ENCODE peak calls at places on chromosome 1, in four cellular contexts. One of them, this sample, is unnamed.
A peak's percentile ranks its signal among the peaks of the same experiment; 100 is the strongest.

GRCh38 chr1:84724128-84724860 is 34.0 kb upstream of the SSX2IP start:
- DNase-seq in mammary epithelial cell: no peak
- DNase-seq in K562: peak; percentile 78
- DNase-seq in vagina: no peak
- DNase-seq in this sample: peak; percentile 13

GRCh38 chr1:39305555-39305954 is 101.1 kb downstream of the MACF1 start:
- DNase-seq in K562: no peak
- DNase-seq in mammary epithelial cell: no peak
- DNase-seq in vagina: no peak
- DNase-seq in this sample: no peak

GRCh38 chr1:109484519-109484975 is 842 bp downstream of the ATXN7L2 start:
- DNase-seq in K562: peak; percentile 58
- DNase-seq in vagina: no peak
- DNase-seq in mammary epithelial cell: no peak
- DNase-seq in this sample: no peak

GRCh38 chr1:44576456-44577150 is 97.7 kb downstream of the TMEM53 start:
- DNase-seq in vagina: no peak
- DNase-seq in K562: no peak
- DNase-seq in mammary epithelial cell: no peak
- DNase-seq in this sample: peak; percentile 71

GRCh38 chr1:172449585-172450523 is 6.0 kb upstream of the PIGC start:
- DNase-seq in vagina: no peak
- DNase-seq in mammary epithelial cell: peak; percentile 27
- DNase-seq in K562: peak; percentile 85
- DNase-seq in this sample: peak; percentile 85

GRCh38 chr1:22639286-22639685 is 2.9 kb downstream of the C1QA start:
- DNase-seq in vagina: no peak
- DNase-seq in mammary epithelial cell: no peak
- DNase-seq in K562: peak; percentile 89
- DNase-seq in this sample: no peak

GRCh38 chr1:166197141-166197540 is 30.3 kb upstream of the FAM78B start:
- DNase-seq in vagina: no peak
- DNase-seq in K562: no peak
- DNase-seq in mammary epithelial cell: peak; percentile 18
- DNase-seq in this sample: peak; percentile 60

GRCh38 chr1:32816676-32817158 is 441 bp downstream of the YARS1 start:
- DNase-seq in vagina: peak; percentile 85
- DNase-seq in mammary epithelial cell: peak; percentile 83
- DNase-seq in K562: no peak
- DNase-seq in this sample: peak; percentile 80

GRCh38 chr1:59879556-59879955 is 47.0 kb downstream of the CYP2J2 start:
- DNase-seq in vagina: no peak
- DNase-seq in K562: peak; percentile 28
- DNase-seq in mammary epithelial cell: peak; percentile 57
- DNase-seq in this sample: peak; percentile 71

GRCh38 chr1:72355899-72356298 is 73.6 kb upstream of the NEGR1 start:
- DNase-seq in mammary epithelial cell: no peak
- DNase-seq in K562: no peak
- DNase-seq in vagina: no peak
- DNase-seq in this sample: no peak

GRCh38 chr1:29490204-29490934 is 254.0 kb downstream of the PTPRU start:
- DNase-seq in mammary epithelial cell: no peak
- DNase-seq in vagina: peak; percentile 29
- DNase-seq in K562: no peak
- DNase-seq in this sample: no peak

GRCh38 chr1:215284966-215285365 is 202.4 kb downstream of the KCNK2 start:
- DNase-seq in vagina: no peak
- DNase-seq in mammary epithelial cell: no peak
- DNase-seq in K562: no peak
- DNase-seq in this sample: no peak

GRCh38 chr1:233440952-233441401 is 113.5 kb downstream of the MAP3K21 start:
- DNase-seq in K562: peak; percentile 41
- DNase-seq in vagina: no peak
- DNase-seq in mammary epithelial cell: peak; percentile 58
- DNase-seq in this sample: peak; percentile 90

GRCh38 chr1:38121231-38121680 is 74.7 kb upstream of the POU3F1 start:
- DNase-seq in vagina: no peak
- DNase-seq in K562: no peak
- DNase-seq in mammary epithelial cell: no peak
- DNase-seq in this sample: no peak

GRCh38 chr1:215551806-215552205 is 15.3 kb upstream of the KCTD3 start:
- DNase-seq in vagina: no peak
- DNase-seq in mammary epithelial cell: no peak
- DNase-seq in K562: no peak
- DNase-seq in this sample: no peak

GRCh38 chr1:47859092-47859743 is 138.0 kb downstream of the TRABD2B start:
- DNase-seq in K562: no peak
- DNase-seq in vagina: no peak
- DNase-seq in mammary epithelial cell: peak; percentile 86
- DNase-seq in this sample: no peak

DNA sequence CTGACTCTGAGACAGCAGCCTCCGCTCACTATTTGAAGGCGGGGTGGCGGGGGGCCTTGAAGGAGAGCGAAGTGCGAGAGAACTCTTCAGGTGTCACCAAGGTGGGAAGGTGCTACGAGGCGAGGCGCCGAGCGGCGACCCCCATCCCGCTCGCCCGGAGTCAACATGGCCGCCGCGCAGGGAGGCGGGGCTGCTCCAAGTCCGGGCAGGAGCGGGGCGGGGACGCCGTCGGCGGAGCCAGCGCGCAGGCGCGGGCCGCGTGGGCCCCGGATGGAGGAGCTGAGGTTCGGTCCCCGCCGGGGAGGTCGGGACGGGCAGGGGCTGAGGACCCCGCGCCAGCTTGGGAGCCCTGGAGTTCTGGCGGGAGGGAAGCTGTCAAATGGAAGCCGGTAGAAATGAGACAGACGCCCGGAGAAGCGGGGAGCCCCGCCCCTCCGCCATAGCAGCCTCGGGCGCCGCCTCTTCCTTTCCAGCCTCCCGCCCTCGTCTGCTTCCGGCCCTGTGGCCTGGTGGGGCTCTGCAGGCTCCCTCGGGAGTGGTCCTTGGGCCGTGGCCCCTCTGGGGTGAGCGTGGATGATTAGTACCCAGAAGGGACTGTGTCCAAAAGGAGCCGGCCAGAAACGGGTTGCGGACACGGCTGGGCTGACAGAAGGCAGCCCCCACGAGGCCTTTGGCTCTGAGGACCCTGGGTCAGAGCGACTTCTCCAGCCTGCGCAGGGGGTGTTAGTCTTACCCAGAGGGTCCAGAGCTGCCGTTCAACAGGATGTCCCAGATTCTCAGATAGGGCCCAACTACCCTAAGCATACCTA is at the start of gene PIGV:
- DNase-seq in K562: peak; percentile 97
- DNase-seq in mammary epithelial cell: peak; percentile 78
- DNase-seq in vagina: no peak
- DNase-seq in this sample: peak; percentile 79
- TF ChIP-seq CTCF in K562: no peak
- TF ChIP-seq CTCF in mammary epithelial cell: no peak
- TF ChIP-seq CTCF in vagina: peak; percentile 23
- TF ChIP-seq CTCF in this sample: no peak

GRCh38 chr1:198667186-198667585 is 28.3 kb downstream of the PTPRC start:
- DNase-seq in vagina: no peak
- DNase-seq in K562: no peak
- DNase-seq in mammary epithelial cell: no peak
- DNase-seq in this sample: no peak
- TF ChIP-seq CTCF in vagina: no peak
- TF ChIP-seq CTCF in K562: no peak
- TF ChIP-seq CTCF in mammary epithelial cell: no peak
- TF ChIP-seq CTCF in this sample: no peak

GRCh38 chr1:156627313-156627880 is 8.2 kb downstream of the HAPLN2 start:
- DNase-seq in K562: peak; percentile 54
- DNase-seq in mammary epithelial cell: peak; percentile 57
- DNase-seq in vagina: no peak
- DNase-seq in this sample: peak; percentile 83
- TF ChIP-seq CTCF in K562: peak; percentile 87
- TF ChIP-seq CTCF in mammary epithelial cell: peak; percentile 86
- TF ChIP-seq CTCF in vagina: peak; percentile 32
- TF ChIP-seq CTCF in this sample: peak; percentile 73

GRCh38 chr1:17441265-17441992 is 2.0 kb upstream of the RCC2 start:
- DNase-seq in mammary epithelial cell: peak; percentile 92
- DNase-seq in K562: no peak
- DNase-seq in vagina: no peak
- DNase-seq in this sample: peak; percentile 82
- TF ChIP-seq CTCF in mammary epithelial cell: peak; percentile 14
- TF ChIP-seq CTCF in K562: no peak
- TF ChIP-seq CTCF in vagina: no peak
- TF ChIP-seq CTCF in this sample: no peak

DNA sequence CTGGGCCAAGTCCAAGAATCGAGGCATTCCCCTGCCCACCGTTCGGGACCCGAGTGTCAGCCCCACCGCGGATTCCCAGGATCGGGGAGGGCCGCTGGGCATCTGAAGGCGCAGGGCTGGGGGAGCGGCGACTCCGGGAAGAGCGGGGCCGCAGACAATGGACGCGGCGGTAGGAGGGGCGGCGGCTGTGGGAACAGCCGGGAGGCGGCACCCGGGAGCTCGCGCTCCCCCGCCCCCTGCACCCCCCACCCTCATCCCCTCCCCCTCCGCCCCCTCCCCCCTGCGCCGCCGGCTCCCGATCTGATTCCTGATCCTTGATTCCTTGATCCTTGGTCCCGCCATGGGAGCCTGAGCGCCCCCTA is at the start of gene VANGL2:
- DNase-seq in vagina: peak; percentile 60
- DNase-seq in K562: peak; percentile 95
- DNase-seq in mammary epithelial cell: peak; percentile 38
- DNase-seq in this sample: no peak
- TF ChIP-seq CTCF in vagina: no peak
- TF ChIP-seq CTCF in K562: no peak
- TF ChIP-seq CTCF in mammary epithelial cell: no peak
- TF ChIP-seq CTCF in this sample: no peak

GRCh38 chr1:202854787-202855186 is 34.2 kb downstream of the RABIF start:
- DNase-seq in mammary epithelial cell: no peak
- DNase-seq in K562: no peak
- DNase-seq in vagina: no peak
- DNase-seq in this sample: no peak

GRCh38 chr1:202856034-202856433 is 32.9 kb downstream of the RABIF start:
- DNase-seq in mammary epithelial cell: no peak
- DNase-seq in vagina: no peak
- DNase-seq in K562: no peak
- DNase-seq in this sample: no peak

GRCh38 chr1:202848191-202848542 is 37.4 kb downstream of the PCAT6 start:
- DNase-seq in mammary epithelial cell: peak; percentile 14
- DNase-seq in vagina: no peak
- DNase-seq in K562: no peak
- DNase-seq in this sample: no peak

GRCh38 chr1:202850593-202851362 is 38.2 kb downstream of the RABIF start:
- DNase-seq in vagina: no peak
- DNase-seq in mammary epithelial cell: no peak
- DNase-seq in K562: no peak
- DNase-seq in this sample: no peak

DNA sequence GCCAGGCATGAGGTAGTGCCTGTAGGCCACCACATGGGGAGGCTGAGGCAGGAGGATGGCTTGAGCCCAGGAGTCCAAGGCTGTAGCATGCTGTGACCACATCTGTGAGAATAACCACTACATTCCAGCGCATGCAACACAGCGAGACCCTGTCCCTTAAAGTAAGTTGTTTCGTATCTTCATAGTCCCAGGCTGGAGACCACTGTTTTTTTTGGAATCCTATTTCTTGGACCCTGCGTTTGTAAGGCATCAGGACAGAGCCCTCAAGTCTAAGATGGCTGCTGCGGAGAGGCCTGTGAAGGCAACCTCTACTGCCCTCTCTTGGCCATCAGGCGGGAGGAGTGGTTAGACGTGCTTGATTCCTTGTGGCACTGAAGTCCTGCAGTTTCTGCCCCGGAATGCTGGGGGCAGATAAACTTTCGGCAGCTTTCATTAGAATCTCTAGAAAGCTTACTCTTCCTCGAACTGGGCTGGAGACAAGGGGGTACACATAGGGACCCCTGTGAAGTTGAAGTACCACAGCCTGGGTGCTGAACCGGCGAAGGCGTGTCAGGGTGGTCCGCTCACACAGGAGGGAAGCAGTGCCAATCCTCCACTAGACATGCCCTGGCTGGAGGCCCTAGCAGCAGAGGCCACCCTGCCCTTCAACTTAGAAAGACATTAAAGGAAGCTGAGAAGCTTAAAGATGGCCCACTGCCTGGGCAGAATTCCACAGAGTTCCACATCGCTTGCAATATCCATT is 36.6 kb downstream of the RABIF start:
- DNase-seq in mammary epithelial cell: peak; percentile 36
- DNase-seq in vagina: no peak
- DNase-seq in K562: peak; percentile 82
- DNase-seq in this sample: peak; percentile 88
- TF ChIP-seq CTCF in mammary epithelial cell: peak; percentile 59
- TF ChIP-seq CTCF in vagina: no peak
- TF ChIP-seq CTCF in K562: peak; percentile 97
- TF ChIP-seq CTCF in this sample: peak; percentile 87

GRCh38 chr1:226657788-226658537 is 81.1 kb downstream of the ITPKB start:
- DNase-seq in vagina: no peak
- DNase-seq in K562: no peak
- DNase-seq in mammary epithelial cell: peak; percentile 91
- DNase-seq in this sample: peak; percentile 98
- TF ChIP-seq CTCF in vagina: no peak
- TF ChIP-seq CTCF in K562: no peak
- TF ChIP-seq CTCF in mammary epithelial cell: no peak
- TF ChIP-seq CTCF in this sample: no peak

GRCh38 chr1:209989525-209989924 is 51.5 kb downstream of the SYT14 start:
- DNase-seq in vagina: no peak
- DNase-seq in mammary epithelial cell: peak; percentile 11
- DNase-seq in K562: peak; percentile 12
- DNase-seq in this sample: peak; percentile 42
- TF ChIP-seq CTCF in vagina: no peak
- TF ChIP-seq CTCF in mammary epithelial cell: peak; percentile 18
- TF ChIP-seq CTCF in K562: peak; percentile 52
- TF ChIP-seq CTCF in this sample: peak; percentile 74